ENCODE peak calls at places on chromosome 16, in eight cellular contexts. N is Peyer's patch, K is spleen, O is endodermal cell, I is cardiac fibroblast, L is ovary, H is fibroblast of the aortic adventitia, S is ascending aorta. V is an unnamed sample.

GRCh38 chr16:24309222-24309905 is 53.2 kb downstream of the CACNG3 start:
- DNase-seq in K (no peak), L (no peak), I (peak), O (no peak), N (no peak), S (no peak), H (no peak), V (peak)

GRCh38 chr16:12504312-12504711 is 299.4 kb downstream of the CPPED1 start:
- DNase-seq in H (no peak), S (no peak), I (no peak), O (no peak), N (no peak), K (no peak), L (no peak), V (no peak)

GRCh38 chr16:81516478-81517149 is 72.0 kb downstream of the CMIP start:
- DNase-seq in K (peak), O (no peak), S (no peak), H (peak), I (no peak), N (no peak), L (no peak), V (no peak)

GRCh38 chr16:66388350-66389139 is 22.1 kb downstream of the CDH5 start:
- DNase-seq in H (no peak), N (no peak), S (no peak), K (peak), O (peak), I (no peak), L (no peak), V (no peak)

GRCh38 chr16:74455213-74455612 is 33.9 kb upstream of the CLEC18B start:
- DNase-seq in N (no peak), I (peak), O (no peak), H (peak), S (no peak), L (no peak), K (no peak), V (no peak)

GRCh38 chr16:85844786-85845185 is 45.3 kb downstream of the COX4I1 start:
- DNase-seq in L (no peak), N (no peak), S (no peak), H (peak), O (no peak), K (no peak), I (no peak), V (no peak)

GRCh38 chr16:2584742-2585650 is 47.2 kb downstream of the PDPK1 start:
- DNase-seq in H (no peak), K (peak), O (no peak), S (no peak), N (no peak), L (peak), I (no peak), V (no peak)

GRCh38 chr16:4244881-4245280 is 3.0 kb upstream of the SRL start:
- DNase-seq in H (no peak), O (peak), I (no peak), K (no peak), N (no peak), L (no peak), S (no peak), V (no peak)

GRCh38 chr16:89828199-89828869 is at the start of gene SPIRE2:
- DNase-seq in N (peak), O (peak), H (peak), S (no peak), L (peak), I (peak), K (peak), V (peak)

GRCh38 chr16:79168321-79168720 is 432.2 kb downstream of the MAF start:
- DNase-seq in H (no peak), N (no peak), L (no peak), S (no peak), O (no peak), I (no peak), K (no peak), V (no peak)

GRCh38 chr16:56237451-56237930 is 46.2 kb downstream of the GNAO1 start:
- DNase-seq in I (no peak), S (no peak), N (no peak), H (peak), O (no peak), K (no peak), L (no peak), V (no peak)

GRCh38 chr16:85555549-85556455 is 57.3 kb upstream of the GSE1 start:
- DNase-seq in L (peak), H (peak), I (peak), K (no peak), S (no peak), N (peak), O (peak), V (peak)

GRCh38 chr16:4615389-4616046 is 830 bp upstream of the UBALD1 start:
- DNase-seq in H (no peak), S (no peak), O (no peak), K (peak), L (peak), N (no peak), I (no peak), V (no peak)

GRCh38 chr16:85267414-85267945 is 155.2 kb upstream of the CIBAR2 start:
- DNase-seq in S (no peak), I (no peak), H (no peak), O (no peak), K (no peak), N (no peak), L (no peak), V (no peak)

GRCh38 chr16:85554791-85555548 is 58.2 kb upstream of the GSE1 start:
- DNase-seq in I (peak), H (peak), L (peak), N (peak), K (peak), O (no peak), S (no peak), V (peak)

GRCh38 chr16:2524339-2524938 is 4.3 kb downstream of the AMDHD2 start:
- DNase-seq in S (no peak), L (no peak), O (no peak), I (no peak), H (no peak), K (peak), N (no peak), V (no peak)

GRCh38 chr16:12337776-12338655 is 361.5 kb downstream of the SNX29 start:
- DNase-seq in O (no peak), I (peak), K (no peak), H (no peak), L (no peak), N (no peak), S (no peak), V (no peak)

GRCh38 chr16:10349851-10350250 is 36.0 kb upstream of the ATF7IP2 start:
- DNase-seq in S (no peak), K (peak), I (no peak), H (no peak), O (no peak), L (no peak), N (no peak), V (no peak)

GRCh38 chr16:11303405-11304138 is 22.4 kb upstream of the PRM1 start:
- DNase-seq in K (no peak), O (no peak), L (no peak), H (peak), S (no peak), I (no peak), N (no peak), V (peak)

GRCh38 chr16:21097151-21097550 is 53.5 kb downstream of the DNAH3 start:
- DNase-seq in H (peak), O (no peak), S (no peak), K (no peak), N (no peak), I (peak), L (no peak), V (no peak)

GRCh38 chr16:54193656-54194007 is 93.0 kb downstream of the IRX3 start:
- DNase-seq in I (peak), L (peak), H (peak), O (peak), K (peak), N (no peak), S (no peak), V (peak)

GRCh38 chr16:23694707-23695373 is 16.2 kb downstream of the PLK1 start:
- DNase-seq in L (no peak), S (no peak), H (peak), K (no peak), O (peak), I (peak), N (no peak), V (peak)

GRCh38 chr16:80804061-80804450 is 342 bp downstream of the CDYL2 start:
- DNase-seq in H (peak), L (no peak), K (peak), I (peak), O (peak), S (no peak), N (peak), V (peak)

GRCh38 chr16:21638573-21638975 is 13.8 kb downstream of the IGSF6 start:
- DNase-seq in O (no peak), I (peak), S (no peak), K (no peak), N (no peak), L (no peak), H (peak), V (no peak)

GRCh38 chr16:11553371-11553770 is 33.3 kb downstream of the LITAF start:
- DNase-seq in I (no peak), N (no peak), H (no peak), K (no peak), O (no peak), L (no peak), S (no peak), V (no peak)

GRCh38 chr16:46620265-46621005 is 744 bp downstream of the SHCBP1 start:
- DNase-seq in H (no peak), I (peak), N (no peak), O (no peak), S (no peak), L (no peak), K (no peak), V (no peak)

GRCh38 chr16:11499295-11500089 is 87.2 kb downstream of the LITAF start:
- DNase-seq in O (peak), H (no peak), K (no peak), S (no peak), N (no peak), L (no peak), I (no peak), V (no peak)

GRCh38 chr16:10332301-10332700 is 53.6 kb upstream of the ATF7IP2 start:
- DNase-seq in I (no peak), H (no peak), K (no peak), O (peak), L (no peak), N (no peak), S (no peak), V (peak)

DNA sequence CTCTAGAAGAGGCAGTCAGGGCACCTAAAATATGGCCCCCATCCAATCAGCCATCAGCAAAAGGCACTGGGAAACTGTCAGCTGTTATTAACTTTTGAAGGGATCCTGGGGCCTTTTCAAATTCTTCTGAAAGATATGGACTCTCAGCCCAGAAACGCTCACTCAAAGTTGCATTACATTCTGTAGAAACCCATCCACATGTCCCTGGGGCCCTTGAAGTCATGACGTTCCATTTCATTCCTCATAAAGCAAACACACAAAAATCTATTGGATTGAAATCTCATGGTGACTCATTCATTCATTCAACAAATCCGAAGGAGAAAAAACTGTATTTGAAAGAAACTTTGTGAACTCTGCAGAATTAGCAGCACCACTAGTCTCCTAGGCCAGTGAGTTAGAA is 215.3 kb downstream of the C16orf95 start:
- DNase-seq in I (peak), N (no peak), O (no peak), H (peak), L (no peak), K (no peak), S (no peak), V (no peak)
- H3K4me3 ChIP-seq in I (no peak), N (no peak), O (no peak), H (no peak), L (no peak), K (no peak), S (no peak), V (no peak)

GRCh38 chr16:88628512-88628974 is 9.8 kb upstream of the IL17C start:
- DNase-seq in K (peak), I (peak), H (no peak), L (no peak), O (peak), N (no peak), S (no peak), V (no peak)
- TF ChIP-seq CTCF in K (peak), I (peak), H (peak), L (no peak), O (peak), N (peak), S (no peak), V (no peak)

GRCh38 chr16:69188716-69189115 is 1.8 kb downstream of the SNTB2 start:
- DNase-seq in L (no peak), H (peak), O (no peak), N (no peak), S (no peak), K (no peak), I (peak), V (no peak)
- H3K4me3 ChIP-seq in L (peak), H (peak), O (peak), N (peak), S (peak), K (peak), I (peak), V (no peak)

GRCh38 chr16:88569614-88569984 is 604 bp upstream of the ZC3H18 start:
- DNase-seq in N (no peak), L (no peak), O (peak), S (no peak), I (peak), K (peak), H (peak), V (no peak)
- TF ChIP-seq CTCF in N (no peak), L (no peak), O (no peak), S (no peak), I (no peak), K (no peak), H (no peak), V (no peak)

DNA sequence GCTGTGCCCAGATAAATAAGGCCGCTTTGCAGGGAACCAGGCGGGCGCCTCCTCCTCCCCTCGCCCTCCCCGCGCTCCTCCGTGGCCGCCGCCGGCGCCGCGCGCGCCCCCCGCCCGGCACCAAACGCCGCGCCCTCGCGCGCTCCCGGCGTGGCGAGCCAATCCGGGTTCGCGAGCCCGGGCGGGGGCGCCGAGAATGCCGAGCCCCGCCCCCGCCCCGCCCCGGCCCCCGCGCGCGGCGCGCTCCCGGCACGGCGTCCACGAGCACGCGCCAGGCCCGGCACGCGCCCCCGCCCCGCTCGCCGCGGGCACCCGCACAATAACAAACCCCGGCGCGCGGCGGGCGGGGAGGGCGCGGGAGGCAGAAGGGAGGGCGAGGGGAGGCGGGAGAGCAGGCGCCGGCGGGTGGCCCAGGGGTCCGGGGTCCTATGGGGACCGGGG is at the start of gene FBXL16:
- DNase-seq in I (no peak), L (no peak), K (no peak), N (no peak), O (peak), H (no peak), S (no peak), V (no peak)
- H3K4me3 ChIP-seq in I (peak), L (no peak), K (no peak), N (no peak), O (no peak), H (peak), S (no peak), V (no peak)

GRCh38 chr16:27175888-27176287 is 27.4 kb upstream of the KDM8 start:
- DNase-seq in S (no peak), N (no peak), I (peak), H (no peak), L (no peak), O (peak), K (no peak), V (no peak)

GRCh38 chr16:27177031-27177774 is 26.1 kb upstream of the KDM8 start:
- DNase-seq in K (no peak), H (peak), O (no peak), N (no peak), I (peak), L (no peak), S (no peak), V (no peak)

GRCh38 chr16:27179500-27180072 is 23.7 kb upstream of the KDM8 start:
- DNase-seq in H (peak), S (peak), I (peak), O (peak), N (peak), L (peak), K (peak), V (peak)

GRCh38 chr16:27181020-27181419 is 22.3 kb upstream of the KDM8 start:
- DNase-seq in N (no peak), L (no peak), I (no peak), K (no peak), O (peak), H (no peak), S (no peak), V (no peak)
- TF ChIP-seq CTCF in N (no peak), L (no peak), I (no peak), K (no peak), O (peak), H (no peak), S (no peak), V (no peak)

DNA sequence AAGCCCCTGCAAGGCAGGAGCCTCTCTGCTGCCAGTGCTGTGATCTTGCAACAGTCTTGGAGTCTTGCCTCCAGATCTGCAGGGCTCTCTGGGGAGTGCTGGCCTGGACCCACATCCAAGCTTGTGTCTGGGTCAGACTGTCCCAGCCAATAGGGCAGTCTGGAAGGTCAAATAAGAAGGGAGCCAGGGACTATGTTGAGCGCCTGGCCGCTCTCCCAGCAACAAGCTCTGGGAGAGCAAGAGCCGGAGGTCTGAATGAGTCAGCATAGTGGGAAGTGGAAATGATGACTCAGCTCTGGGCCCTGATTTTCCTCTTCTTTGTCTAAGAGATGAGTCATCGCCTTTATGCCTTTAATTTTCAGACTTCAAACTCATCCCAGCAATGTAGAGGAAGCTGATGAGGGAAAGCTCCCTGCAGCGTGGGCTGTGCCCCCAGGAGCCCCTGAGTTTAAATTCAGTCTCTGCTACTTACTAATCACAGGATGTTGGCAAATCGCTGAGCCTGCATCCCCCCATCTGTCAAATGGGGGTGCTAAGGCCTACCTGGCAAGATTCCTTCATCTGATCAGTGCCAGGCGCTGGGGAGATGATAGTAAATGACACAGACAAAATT is 43.6 kb upstream of the HAPSTR1 start:
- DNase-seq in O (peak), S (peak), K (peak), L (peak), H (peak), I (peak), N (peak), V (peak)
- H3K4me3 ChIP-seq in O (no peak), S (no peak), K (no peak), L (no peak), H (no peak), I (no peak), N (no peak), V (no peak)

DNA sequence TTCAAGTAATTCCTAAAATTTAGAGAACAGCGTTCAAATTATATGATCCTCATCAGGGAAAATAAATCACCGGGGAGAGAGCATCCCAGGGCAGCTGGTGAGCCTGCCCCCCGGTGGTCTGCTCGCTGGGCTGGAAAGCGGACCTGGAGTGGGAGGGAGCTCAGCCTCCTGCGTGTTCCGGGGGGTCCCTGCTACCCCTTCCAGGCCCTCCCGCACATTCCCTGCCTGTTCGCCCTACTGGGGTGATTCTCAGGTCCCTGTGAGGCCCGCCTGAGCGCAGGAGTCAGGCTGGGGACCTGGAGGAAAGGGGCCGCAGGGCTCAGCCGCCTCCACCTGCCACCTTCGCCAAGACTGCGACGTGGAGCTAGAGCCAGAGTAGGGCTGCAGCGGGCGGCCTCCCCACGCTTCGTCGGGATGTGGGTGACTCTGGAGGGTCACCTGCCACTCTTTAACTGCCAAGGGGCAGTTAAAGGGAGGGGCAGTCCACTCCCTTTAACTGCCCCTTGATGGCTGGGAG is 28.8 kb downstream of the SLC7A5 start:
- DNase-seq in O (no peak), S (no peak), I (no peak), N (no peak), K (no peak), L (no peak), H (no peak), V (no peak)
- TF ChIP-seq CTCF in O (no peak), S (no peak), I (no peak), N (no peak), K (no peak), L (no peak), H (no peak), V (no peak)

DNA sequence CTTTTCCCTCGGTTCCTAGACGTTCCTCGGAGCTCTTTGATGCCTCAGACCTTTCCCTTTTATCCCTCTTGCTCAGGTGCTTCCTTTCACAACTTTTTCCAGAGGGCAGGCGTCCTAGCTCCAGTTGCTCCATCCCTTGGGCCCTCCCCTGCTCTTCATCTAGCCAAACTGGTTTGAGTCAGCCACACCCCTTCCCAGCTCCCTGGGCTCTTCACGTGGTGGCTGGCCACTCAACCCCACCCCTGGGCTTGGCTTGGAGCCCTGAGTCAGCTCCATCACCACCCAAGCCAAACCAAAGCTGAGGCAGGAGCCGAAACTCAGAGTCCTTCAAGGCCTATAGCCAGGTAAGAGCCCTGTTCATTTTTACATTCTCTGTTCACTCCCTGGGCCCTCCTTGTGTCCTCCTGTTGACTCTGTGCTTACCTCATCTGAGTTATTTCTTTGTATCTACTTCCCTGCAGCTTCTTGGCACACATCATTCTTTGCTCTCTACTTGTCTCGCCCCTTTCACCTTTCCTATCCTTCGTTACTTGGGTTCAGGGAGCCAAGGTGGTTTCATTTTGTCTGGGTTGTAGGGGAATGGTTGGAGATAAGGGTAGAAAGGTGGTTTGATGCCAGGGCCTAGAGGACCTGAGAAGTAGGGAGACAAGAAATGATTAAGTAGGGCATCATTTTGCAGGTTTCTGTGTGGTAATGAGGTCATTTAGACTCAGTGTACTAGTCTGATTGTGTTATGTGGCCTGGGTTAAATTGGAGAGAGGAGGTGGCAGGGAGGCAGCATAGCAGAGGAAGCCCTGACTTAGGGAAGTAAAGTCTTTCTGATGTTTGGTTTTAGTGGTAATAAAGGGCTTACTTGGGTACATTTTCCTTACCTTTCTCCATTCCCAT is 7.6 kb upstream of the PHKG2 start:
- DNase-seq in N (no peak), S (peak), H (peak), I (peak), L (peak), O (peak), K (no peak), V (peak)
- H3K4me3 ChIP-seq in N (no peak), S (no peak), H (peak), I (no peak), L (no peak), O (no peak), K (no peak), V (no peak)